ENCODE peak calls at places on chromosomes 11 and 22, in seven cellular contexts. O, D, P, T, I, W and Q are unnamed samples.

GRCh38 chr11:9260182-9261146 is 4.7 kb downstream of the DENND5A start:
- DNase-seq in O (no peak), D (no peak), P (no peak), T (no peak), I (no peak), W (no peak), Q (no peak)

GRCh38 chr11:13135385-13136271 is 126.5 kb downstream of the RASSF10 start:
- DNase-seq in O (no peak), D (no peak), P (no peak), T (no peak), I (peak; percentile 98), W (no peak), Q (no peak)

GRCh38 chr11:28343304-28344233 is 235.4 kb downstream of the METTL15 start:
- DNase-seq in O (peak; percentile 70), D (no peak), P (no peak), T (no peak), I (peak; percentile 89), W (no peak), Q (no peak)

GRCh38 chr22:36368359-36368983 is 19.3 kb downstream of the MYH9 start:
- DNase-seq in O (peak; percentile 91), D (no peak), P (no peak), T (no peak), I (peak; percentile 92), W (no peak), Q (no peak)

GRCh38 chr22:36577019-36577418 is 48.1 kb upstream of the EIF3D start:
- DNase-seq in O (no peak), D (no peak), P (no peak), T (no peak), I (peak; percentile 91), W (no peak), Q (no peak)

GRCh38 chr11:16511109-16511806 is 154.9 kb upstream of the SOX6 start:
- DNase-seq in O (no peak), D (no peak), P (no peak), T (no peak), I (peak; percentile 1), W (no peak), Q (no peak)

GRCh38 chr11:57475671-57476222 is 15.4 kb downstream of the RTN4RL2 start:
- DNase-seq in O (no peak), D (no peak), P (no peak), T (no peak), I (no peak), W (no peak), Q (no peak)

GRCh38 chr11:4522339-4522738 is 22.7 kb upstream of the OR52M1 start:
- DNase-seq in O (no peak), D (no peak), P (no peak), T (no peak), I (no peak), W (no peak), Q (no peak)

GRCh38 chr11:69443138-69443967 is 38.1 kb upstream of the LINC01488 start:
- DNase-seq in O (peak; percentile 79), D (peak; percentile 71), P (peak; percentile 50), T (peak; percentile 50), I (peak; percentile 92), W (peak; percentile 95), Q (peak; percentile 71)

GRCh38 chr11:105022527-105022926 is 441 bp downstream of the CASP5 start:
- DNase-seq in O (no peak), D (no peak), P (no peak), T (no peak), I (no peak), W (no peak), Q (no peak)

GRCh38 chr11:6606471-6607189 is 3.1 kb downstream of the ILK start:
- DNase-seq in O (peak; percentile 52), D (peak; percentile 79), P (peak; percentile 27), T (no peak), I (peak; percentile 96), W (peak; percentile 46), Q (peak; percentile 61)

GRCh38 chr22:50597097-50597496 is 3.5 kb upstream of the MAPK8IP2 start:
- DNase-seq in O (no peak), D (no peak), P (no peak), T (no peak), I (no peak), W (no peak), Q (no peak)

GRCh38 chr11:78231962-78232459 is 43.3 kb downstream of the USP35 start:
- DNase-seq in O (no peak), D (no peak), P (no peak), T (no peak), I (peak; percentile 88), W (no peak), Q (no peak)

GRCh38 chr11:71933141-71933933 is 4.5 kb downstream of the RNF121 start:
- DNase-seq in O (no peak), D (no peak), P (no peak), T (no peak), I (no peak), W (no peak), Q (no peak)

GRCh38 chr11:65417702-65418430 is 4.7 kb upstream of the NEAT1 start:
- DNase-seq in O (peak; percentile 77), D (no peak), P (peak; percentile 31), T (no peak), I (peak; percentile 38), W (peak; percentile 27), Q (peak; percentile 43)

GRCh38 chr11:101974255-101974654 is 57.9 kb upstream of the ANGPTL5 start:
- DNase-seq in O (no peak), D (no peak), P (no peak), T (no peak), I (peak; percentile 3), W (no peak), Q (no peak)

GRCh38 chr22:32596471-32596870 is 121.9 kb downstream of the FBXO7 start:
- DNase-seq in O (no peak), D (no peak), P (no peak), T (no peak), I (no peak), W (no peak), Q (no peak)

GRCh38 chr11:12834166-12834565 is 159.9 kb downstream of the TEAD1 start:
- DNase-seq in O (no peak), D (no peak), P (no peak), T (no peak), I (no peak), W (no peak), Q (no peak)

GRCh38 chr11:67277231-67277961 is 11.1 kb downstream of the GRK2 start:
- DNase-seq in O (peak; percentile 87), D (no peak), P (peak; percentile 91), T (no peak), I (no peak), W (no peak), Q (peak; percentile 90)

GRCh38 chr11:105881027-105881426 is 141.0 kb downstream of the MSANTD4 start:
- DNase-seq in O (no peak), D (no peak), P (no peak), T (no peak), I (no peak), W (no peak), Q (no peak)

GRCh38 chr11:78419327-78419726 is 1.7 kb upstream of the GAB2 start:
- DNase-seq in O (peak; percentile 21), D (no peak), P (no peak), T (no peak), I (peak; percentile 85), W (no peak), Q (no peak)

GRCh38 chr22:48141301-48141700 is 1378.9 kb downstream of the TBC1D22A start:
- DNase-seq in O (no peak), D (no peak), P (no peak), T (no peak), I (no peak), W (no peak), Q (no peak)

GRCh38 chr11:210803-211180 is 3.3 kb downstream of the RIC8A start:
- DNase-seq in O (no peak), D (no peak), P (no peak), T (no peak), I (no peak), W (no peak), Q (no peak)

GRCh38 chr11:9990221-9990973 is 303.6 kb downstream of the SBF2 start:
- DNase-seq in O (no peak), D (no peak), P (no peak), T (no peak), I (peak; percentile 44), W (no peak), Q (no peak)

GRCh38 chr11:28673687-28674431 is 565.7 kb downstream of the METTL15 start:
- DNase-seq in O (no peak), D (no peak), P (no peak), T (no peak), I (peak; percentile 84), W (no peak), Q (no peak)

GRCh38 chr22:22802346-22802970 is 85.2 kb upstream of the IGLL5 start:
- DNase-seq in O (peak; percentile 40), D (no peak), P (no peak), T (no peak), I (no peak), W (no peak), Q (no peak)

GRCh38 chr11:108019870-108020540 is 11.3 kb downstream of the CUL5 start:
- DNase-seq in O (peak; percentile 59), D (no peak), P (no peak), T (no peak), I (peak; percentile 51), W (no peak), Q (no peak)

GRCh38 chr11:39741066-39741465 is 1718.4 kb downstream of the LRRC4C start:
- DNase-seq in O (no peak), D (no peak), P (no peak), T (no peak), I (peak; percentile 68), W (no peak), Q (no peak)